ENCODE peak calls at places on chromosomes 7 and 10, in six cellular contexts. F, H, Y, V, O and B are unnamed samples.

GRCh38 chr7:97601941-97602457 is 129.9 kb upstream of the TAC1 start:
- DNase-seq in F (no peak), V (no peak), O (no peak), Y (no peak), H (no peak), B (no peak)

GRCh38 chr7:152867482-152867833 is 107.9 kb downstream of the ACTR3B start:
- DNase-seq in Y (no peak), H (no peak), F (no peak), O (no peak), V (no peak), B (no peak)

GRCh38 chr7:37508063-37508462 is 59.4 kb upstream of the ELMO1 start:
- DNase-seq in O (no peak), Y (no peak), H (no peak), F (no peak), V (no peak), B (no peak)

GRCh38 chr7:8063706-8064297 is 95.2 kb downstream of the GLCCI1 start:
- DNase-seq in H (no peak), F (no peak), V (no peak), Y (no peak), O (no peak), B (no peak)

GRCh38 chr7:100353685-100354330 is 4.1 kb upstream of the PILRB start:
- DNase-seq in V (no peak), Y (peak), O (no peak), F (no peak), H (no peak), B (no peak)

GRCh38 chr7:139635521-139636240 is 112.2 kb downstream of the CLEC2L start:
- DNase-seq in Y (no peak), V (no peak), F (peak), O (no peak), H (no peak), B (no peak)

GRCh38 chr10:11018830-11019692 is 1.4 kb downstream of the CELF2 start:
- DNase-seq in F (no peak), O (no peak), H (no peak), V (no peak), Y (no peak), B (no peak)

GRCh38 chr10:87636313-87636915 is 23.3 kb upstream of the PAPSS2 start:
- DNase-seq in Y (no peak), F (no peak), V (peak), H (no peak), O (no peak), B (no peak)